ENCODE peak calls at places on chromosome 15, in five cellular contexts. One of them, this sample, is unnamed.

GRCh38 chr15:41893422-41894250 is at the start of gene SPTBN5:
- DNase-seq in HepG2: peak
- DNase-seq in K562: peak
- DNase-seq in GM12878: no peak
- DNase-seq in H1: no peak
- DNase-seq in this sample: no peak

GRCh38 chr15:98703291-98703690 is 55.0 kb downstream of the IGF1R start:
- DNase-seq in HepG2: no peak
- DNase-seq in K562: no peak
- DNase-seq in GM12878: no peak
- DNase-seq in H1: no peak
- DNase-seq in this sample: no peak

GRCh38 chr15:47614341-47614740 is 103.0 kb upstream of the SEMA6D start:
- DNase-seq in HepG2: no peak
- DNase-seq in K562: no peak
- DNase-seq in GM12878: no peak
- DNase-seq in H1: no peak
- DNase-seq in this sample: no peak

GRCh38 chr15:67281714-67282113 is 27.1 kb downstream of the IQCH start:
- DNase-seq in HepG2: no peak
- DNase-seq in K562: no peak
- DNase-seq in GM12878: no peak
- DNase-seq in H1: no peak
- DNase-seq in this sample: no peak

GRCh38 chr15:83844742-83845141 is 190.8 kb downstream of the ADAMTSL3 start:
- DNase-seq in HepG2: no peak
- DNase-seq in K562: no peak
- DNase-seq in GM12878: no peak
- DNase-seq in H1: no peak
- DNase-seq in this sample: no peak

GRCh38 chr15:61479601-61480000 is 250.5 kb upstream of the RORA start:
- DNase-seq in HepG2: no peak
- DNase-seq in K562: no peak
- DNase-seq in GM12878: no peak
- DNase-seq in H1: no peak
- DNase-seq in this sample: no peak

GRCh38 chr15:26634319-26634718 is 138.5 kb downstream of the GABRB3 start:
- DNase-seq in HepG2: no peak
- DNase-seq in K562: no peak
- DNase-seq in GM12878: no peak
- DNase-seq in H1: no peak
- DNase-seq in this sample: no peak

GRCh38 chr15:36643551-36643950 is 64.1 kb downstream of the CDIN1 start:
- DNase-seq in HepG2: no peak
- DNase-seq in K562: no peak
- DNase-seq in GM12878: no peak
- DNase-seq in H1: no peak
- DNase-seq in this sample: peak

GRCh38 chr15:57640935-57641682 is 49.4 kb downstream of the MYZAP start:
- DNase-seq in HepG2: peak
- DNase-seq in K562: peak
- DNase-seq in GM12878: no peak
- DNase-seq in H1: no peak
- DNase-seq in this sample: no peak

GRCh38 chr15:70586241-70586640 is 177.1 kb downstream of the UACA start:
- DNase-seq in HepG2: no peak
- DNase-seq in K562: no peak
- DNase-seq in GM12878: no peak
- DNase-seq in H1: no peak
- DNase-seq in this sample: no peak

GRCh38 chr15:65875458-65875857 is 6.2 kb downstream of the RAB11A start:
- DNase-seq in HepG2: no peak
- DNase-seq in K562: no peak
- DNase-seq in GM12878: no peak
- DNase-seq in H1: no peak
- DNase-seq in this sample: no peak

GRCh38 chr15:67107014-67107812 is 41.8 kb downstream of the SMAD3 start:
- DNase-seq in HepG2: peak
- DNase-seq in K562: peak
- DNase-seq in GM12878: no peak
- DNase-seq in H1: no peak
- DNase-seq in this sample: peak

GRCh38 chr15:53872410-53872809 is 105.8 kb upstream of the UNC13C start:
- DNase-seq in HepG2: no peak
- DNase-seq in K562: no peak
- DNase-seq in GM12878: no peak
- DNase-seq in H1: no peak
- DNase-seq in this sample: no peak

GRCh38 chr15:35060591-35060990 is 24.5 kb downstream of the NANOGP8 start:
- DNase-seq in HepG2: no peak
- DNase-seq in K562: no peak
- DNase-seq in GM12878: no peak
- DNase-seq in H1: no peak
- DNase-seq in this sample: no peak

GRCh38 chr15:85380860-85381535 is 595 bp downstream of the AKAP13 start:
- DNase-seq in HepG2: no peak
- DNase-seq in K562: peak
- DNase-seq in GM12878: no peak
- DNase-seq in H1: peak
- DNase-seq in this sample: no peak

GRCh38 chr15:73852507-73852906 is 20.9 kb upstream of the TBC1D21 start:
- DNase-seq in HepG2: no peak
- DNase-seq in K562: no peak
- DNase-seq in GM12878: no peak
- DNase-seq in H1: no peak
- DNase-seq in this sample: no peak

GRCh38 chr15:73857193-73857920 is 16.0 kb upstream of the TBC1D21 start:
- DNase-seq in HepG2: no peak
- DNase-seq in K562: no peak
- DNase-seq in GM12878: no peak
- DNase-seq in H1: no peak
- DNase-seq in this sample: no peak

GRCh38 chr15:73851679-73852078 is 21.7 kb upstream of the TBC1D21 start:
- DNase-seq in HepG2: peak
- DNase-seq in K562: peak
- DNase-seq in GM12878: no peak
- DNase-seq in H1: peak
- DNase-seq in this sample: peak

GRCh38 chr15:73856458-73857192 is 16.7 kb upstream of the TBC1D21 start:
- DNase-seq in HepG2: no peak
- DNase-seq in K562: no peak
- DNase-seq in GM12878: no peak
- DNase-seq in H1: no peak
- DNase-seq in this sample: no peak

GRCh38 chr15:73854265-73854664 is 19.1 kb upstream of the TBC1D21 start:
- DNase-seq in HepG2: no peak
- DNase-seq in K562: no peak
- DNase-seq in GM12878: no peak
- DNase-seq in H1: no peak
- DNase-seq in this sample: no peak
- TF ChIP-seq ATF3 in HepG2: no peak
- TF ChIP-seq ATF3 in K562: no peak
- TF ChIP-seq ATF3 in GM12878: no peak
- TF ChIP-seq ATF3 in H1: no peak
- TF ChIP-seq ATF3 in this sample: no peak

DNA sequence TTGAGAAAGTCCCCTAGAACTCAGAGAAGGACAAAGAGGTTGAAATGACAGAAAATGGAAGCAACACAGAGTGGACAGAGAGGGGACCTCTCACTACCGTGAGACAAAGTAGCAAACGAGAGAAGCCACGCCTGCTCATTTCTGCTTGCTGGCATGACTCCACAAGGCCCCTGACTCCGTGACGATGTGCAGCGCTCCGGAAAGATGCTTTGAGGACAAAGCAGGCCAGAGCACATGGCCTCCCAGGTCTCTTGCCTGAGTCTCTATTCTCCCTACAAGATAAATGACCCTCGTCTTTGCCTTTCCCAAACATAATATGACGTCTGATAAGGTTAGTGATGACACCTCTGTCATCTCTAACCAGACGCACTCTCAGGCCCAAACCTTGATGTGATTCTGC is 63.8 kb upstream of the CTSH start:
- DNase-seq in HepG2: no peak
- DNase-seq in K562: no peak
- DNase-seq in GM12878: no peak
- DNase-seq in H1: no peak
- DNase-seq in this sample: no peak
- TF ChIP-seq SRF in HepG2: no peak
- TF ChIP-seq SRF in K562: no peak
- TF ChIP-seq SRF in GM12878: no peak
- TF ChIP-seq SRF in H1: no peak
- TF ChIP-seq SRF in this sample: no peak

DNA sequence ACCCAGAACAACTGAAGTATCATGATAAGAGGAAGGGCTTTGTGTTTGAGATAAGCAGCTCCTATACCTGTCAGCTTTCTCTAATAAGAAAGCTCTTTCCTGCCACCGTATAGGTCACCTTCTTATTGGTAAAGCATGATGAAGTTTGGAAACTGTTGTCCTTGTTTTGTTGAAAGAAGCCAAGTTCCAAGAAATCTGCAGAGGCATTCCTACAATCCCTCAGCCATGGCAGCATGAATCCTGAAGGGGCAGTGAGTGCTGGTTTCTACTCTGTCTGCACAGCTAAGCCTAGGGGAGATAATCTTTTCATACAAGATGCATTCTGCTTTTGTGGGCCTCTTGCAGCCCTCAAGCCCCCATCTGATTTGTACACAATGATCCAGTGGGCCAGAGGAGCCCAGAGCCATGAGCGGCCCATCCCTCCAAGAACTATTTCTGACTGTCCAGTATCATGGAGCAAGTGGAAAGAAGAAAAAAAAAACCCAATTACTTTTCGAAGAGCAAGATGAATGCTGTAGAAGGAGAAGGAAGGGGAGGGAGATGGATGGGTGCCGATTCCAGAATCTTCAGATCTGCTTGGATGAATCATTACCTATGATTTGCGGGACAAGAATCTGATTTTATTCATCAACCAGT is 1.9 kb upstream of the THBS1 start:
- DNase-seq in HepG2: no peak
- DNase-seq in K562: no peak
- DNase-seq in GM12878: no peak
- DNase-seq in H1: no peak
- DNase-seq in this sample: no peak
- TF ChIP-seq CTCF in HepG2: no peak
- TF ChIP-seq CTCF in K562: no peak
- TF ChIP-seq CTCF in GM12878: no peak
- TF ChIP-seq CTCF in H1: no peak
- TF ChIP-seq CTCF in this sample: no peak

GRCh38 chr15:78599189-78599588 is 21.6 kb downstream of the CHRNA3 start:
- DNase-seq in HepG2: no peak
- DNase-seq in K562: peak
- DNase-seq in GM12878: no peak
- DNase-seq in H1: no peak
- DNase-seq in this sample: no peak
- TF ChIP-seq ATF3 in HepG2: no peak
- TF ChIP-seq ATF3 in K562: no peak
- TF ChIP-seq ATF3 in GM12878: no peak
- TF ChIP-seq ATF3 in H1: no peak
- TF ChIP-seq ATF3 in this sample: no peak

GRCh38 chr15:77311020-77311419 is 108.9 kb downstream of the PEAK1 start:
- DNase-seq in HepG2: no peak
- DNase-seq in K562: no peak
- DNase-seq in GM12878: no peak
- DNase-seq in H1: no peak
- DNase-seq in this sample: no peak

GRCh38 chr15:77311618-77312398 is 108.1 kb downstream of the PEAK1 start:
- DNase-seq in HepG2: peak
- DNase-seq in K562: no peak
- DNase-seq in GM12878: no peak
- DNase-seq in H1: no peak
- DNase-seq in this sample: no peak

GRCh38 chr15:77312523-77312922 is 107.4 kb downstream of the PEAK1 start:
- DNase-seq in HepG2: no peak
- DNase-seq in K562: no peak
- DNase-seq in GM12878: no peak
- DNase-seq in H1: no peak
- DNase-seq in this sample: no peak
- TF ChIP-seq SRF in HepG2: no peak
- TF ChIP-seq SRF in K562: no peak
- TF ChIP-seq SRF in GM12878: no peak
- TF ChIP-seq SRF in H1: no peak
- TF ChIP-seq SRF in this sample: no peak

GRCh38 chr15:90930861-90931629 is 1.3 kb downstream of the HDDC3 start:
- DNase-seq in HepG2: no peak
- DNase-seq in K562: no peak
- DNase-seq in GM12878: no peak
- DNase-seq in H1: no peak
- DNase-seq in this sample: no peak

GRCh38 chr15:90931737-90932659 is at the start of gene HDDC3:
- DNase-seq in HepG2: peak
- DNase-seq in K562: peak
- DNase-seq in GM12878: peak
- DNase-seq in H1: no peak
- DNase-seq in this sample: peak

GRCh38 chr15:90934256-90934948 is 683 bp upstream of the UNC45A start:
- DNase-seq in HepG2: peak
- DNase-seq in K562: peak
- DNase-seq in GM12878: peak
- DNase-seq in H1: no peak
- DNase-seq in this sample: peak

GRCh38 chr15:90933310-90933709 is 961 bp upstream of the HDDC3 start:
- DNase-seq in HepG2: no peak
- DNase-seq in K562: no peak
- DNase-seq in GM12878: no peak
- DNase-seq in H1: no peak
- DNase-seq in this sample: no peak

DNA sequence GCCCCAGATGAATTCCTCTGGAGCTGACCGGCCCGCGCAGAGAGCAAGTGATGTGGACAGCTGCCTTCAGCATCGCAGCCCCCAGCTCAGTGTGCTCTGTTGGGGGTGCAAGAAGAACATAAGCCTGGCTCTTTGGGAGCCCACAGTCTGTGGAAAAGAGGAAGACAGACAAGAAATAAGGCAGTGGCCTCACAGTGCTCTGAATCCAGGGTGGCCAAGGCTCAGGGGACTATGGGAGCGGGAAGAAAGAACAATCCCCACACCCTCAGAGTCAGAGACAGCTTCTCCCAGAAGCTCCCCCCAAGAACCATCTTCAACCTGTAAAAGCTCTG is 277 bp upstream of the HDDC3 start:
- DNase-seq in HepG2: no peak
- DNase-seq in K562: no peak
- DNase-seq in GM12878: no peak
- DNase-seq in H1: no peak
- DNase-seq in this sample: no peak
- TF ChIP-seq CTCF in HepG2: no peak
- TF ChIP-seq CTCF in K562: no peak
- TF ChIP-seq CTCF in GM12878: no peak
- TF ChIP-seq CTCF in H1: no peak
- TF ChIP-seq CTCF in this sample: no peak